ENCODE peak calls at places on chromosome 2, in five cellular contexts. L, T, K, A and X are unnamed samples.

GRCh38 chr2:25078171-25079049 is 36.5 kb downstream of the EFR3B start:
- ATAC-seq in L (peak), T (peak), K (peak), A (no peak), X (no peak)

GRCh38 chr2:159908623-159909022 is 110.6 kb upstream of the CD302 start:
- ATAC-seq in L (no peak), T (no peak), K (no peak), A (peak), X (peak)

GRCh38 chr2:222448806-222449205 is 24.5 kb downstream of the SGPP2 start:
- ATAC-seq in L (peak), T (peak), K (peak), A (no peak), X (no peak)

GRCh38 chr2:226984461-226985226 is 148.8 kb downstream of the RHBDD1 start:
- ATAC-seq in L (peak), T (peak), K (no peak), A (peak), X (peak)

GRCh38 chr2:57990118-57990725 is 56.4 kb upstream of the VRK2 start:
- ATAC-seq in L (no peak), T (no peak), K (no peak), A (no peak), X (no peak)

GRCh38 chr2:197113221-197113831 is 186.8 kb upstream of the PGAP1 start:
- ATAC-seq in L (no peak), T (peak), K (no peak), A (peak), X (no peak)

GRCh38 chr2:206392118-206392517 is 51.2 kb upstream of the ADAM23 start:
- ATAC-seq in L (peak), T (peak), K (no peak), A (peak), X (no peak)

GRCh38 chr2:150697596-150697995 is 210.1 kb upstream of the RND3 start:
- ATAC-seq in L (no peak), T (no peak), K (peak), A (no peak), X (no peak)

GRCh38 chr2:99956232-99957030 is 186.0 kb downstream of the AFF3 start:
- ATAC-seq in L (no peak), T (no peak), K (no peak), A (no peak), X (no peak)

GRCh38 chr2:75466708-75467311 is 93.9 kb downstream of the EVA1A start:
- ATAC-seq in L (no peak), T (no peak), K (no peak), A (no peak), X (no peak)

GRCh38 chr2:19900536-19901200 is 1.1 kb downstream of the TTC32 start:
- ATAC-seq in L (no peak), T (peak), K (peak), A (peak), X (no peak)